ENCODE peak calls at places on chromosome 1, in six cellular contexts. One of them, this sample, is unnamed.

GRCh38 chr1:23394176-23394575 is 24.5 kb upstream of the ZNF436 start:
- DNase-seq in Calu3: no peak
- DNase-seq in astrocyte of the spinal cord: peak
- DNase-seq in GM23338: no peak
- DNase-seq in CMK: no peak
- DNase-seq in fibroblast of villous mesenchyme: peak
- DNase-seq in this sample: peak

GRCh38 chr1:92784051-92784638 is 763 bp downstream of the EVI5 start:
- DNase-seq in Calu3: peak
- DNase-seq in astrocyte of the spinal cord: peak
- DNase-seq in GM23338: peak
- DNase-seq in CMK: no peak
- DNase-seq in fibroblast of villous mesenchyme: peak
- DNase-seq in this sample: peak

GRCh38 chr1:2199042-2199810 is 4.7 kb upstream of the FAAP20 start:
- DNase-seq in Calu3: peak
- DNase-seq in astrocyte of the spinal cord: peak
- DNase-seq in GM23338: peak
- DNase-seq in CMK: peak
- DNase-seq in fibroblast of villous mesenchyme: peak
- DNase-seq in this sample: peak

GRCh38 chr1:2925923-2926322 is 95.3 kb upstream of the ACTRT2 start:
- DNase-seq in Calu3: no peak
- DNase-seq in astrocyte of the spinal cord: no peak
- DNase-seq in GM23338: no peak
- DNase-seq in CMK: no peak
- DNase-seq in fibroblast of villous mesenchyme: no peak
- DNase-seq in this sample: no peak

GRCh38 chr1:161033751-161034150 is 5.0 kb downstream of the TSTD1 start:
- DNase-seq in Calu3: no peak
- DNase-seq in astrocyte of the spinal cord: no peak
- DNase-seq in GM23338: no peak
- DNase-seq in CMK: no peak
- DNase-seq in fibroblast of villous mesenchyme: no peak
- DNase-seq in this sample: no peak

GRCh38 chr1:20209471-20209870 is 23.2 kb upstream of the PLA2G2C start:
- DNase-seq in Calu3: no peak
- DNase-seq in astrocyte of the spinal cord: no peak
- DNase-seq in GM23338: no peak
- DNase-seq in CMK: no peak
- DNase-seq in fibroblast of villous mesenchyme: no peak
- DNase-seq in this sample: no peak

GRCh38 chr1:109598655-109599054 is 20.8 kb downstream of the GNAT2 start:
- DNase-seq in Calu3: no peak
- DNase-seq in astrocyte of the spinal cord: no peak
- DNase-seq in GM23338: peak
- DNase-seq in CMK: no peak
- DNase-seq in fibroblast of villous mesenchyme: no peak
- DNase-seq in this sample: no peak

GRCh38 chr1:205317311-205317917 is 4.1 kb downstream of the NUAK2 start:
- DNase-seq in Calu3: peak
- DNase-seq in astrocyte of the spinal cord: peak
- DNase-seq in GM23338: no peak
- DNase-seq in CMK: no peak
- DNase-seq in fibroblast of villous mesenchyme: no peak
- DNase-seq in this sample: peak

GRCh38 chr1:170494369-170494768 is 37.6 kb upstream of the GORAB start:
- DNase-seq in Calu3: peak
- DNase-seq in astrocyte of the spinal cord: peak
- DNase-seq in GM23338: peak
- DNase-seq in CMK: no peak
- DNase-seq in fibroblast of villous mesenchyme: peak
- DNase-seq in this sample: peak

GRCh38 chr1:4016351-4017130 is 116.5 kb upstream of the C1orf174 start:
- DNase-seq in Calu3: no peak
- DNase-seq in astrocyte of the spinal cord: no peak
- DNase-seq in GM23338: no peak
- DNase-seq in CMK: no peak
- DNase-seq in fibroblast of villous mesenchyme: no peak
- DNase-seq in this sample: no peak

GRCh38 chr1:201192478-201192804 is 1.8 kb downstream of the IGFN1 start:
- DNase-seq in Calu3: no peak
- DNase-seq in astrocyte of the spinal cord: no peak
- DNase-seq in GM23338: no peak
- DNase-seq in CMK: no peak
- DNase-seq in fibroblast of villous mesenchyme: no peak
- DNase-seq in this sample: no peak

GRCh38 chr1:106435269-106435668 is 621.2 kb upstream of the PRMT6 start:
- DNase-seq in Calu3: no peak
- DNase-seq in astrocyte of the spinal cord: no peak
- DNase-seq in GM23338: peak
- DNase-seq in CMK: peak
- DNase-seq in fibroblast of villous mesenchyme: no peak
- DNase-seq in this sample: peak

GRCh38 chr1:61330018-61330417 is 247.7 kb downstream of the NFIA start:
- DNase-seq in Calu3: no peak
- DNase-seq in astrocyte of the spinal cord: no peak
- DNase-seq in GM23338: no peak
- DNase-seq in CMK: no peak
- DNase-seq in fibroblast of villous mesenchyme: no peak
- DNase-seq in this sample: no peak

GRCh38 chr1:26530898-26531598 is 1.5 kb downstream of the RPS6KA1 start:
- DNase-seq in Calu3: peak
- DNase-seq in astrocyte of the spinal cord: peak
- DNase-seq in GM23338: peak
- DNase-seq in CMK: peak
- DNase-seq in fibroblast of villous mesenchyme: peak
- DNase-seq in this sample: peak

GRCh38 chr1:162527324-162527723 is 29.7 kb downstream of the UHMK1 start:
- DNase-seq in Calu3: no peak
- DNase-seq in astrocyte of the spinal cord: no peak
- DNase-seq in GM23338: no peak
- DNase-seq in CMK: no peak
- DNase-seq in fibroblast of villous mesenchyme: no peak
- DNase-seq in this sample: no peak

GRCh38 chr1:234433563-234434285 is 45.3 kb downstream of the TARBP1 start:
- DNase-seq in Calu3: no peak
- DNase-seq in astrocyte of the spinal cord: peak
- DNase-seq in GM23338: no peak
- DNase-seq in CMK: no peak
- DNase-seq in fibroblast of villous mesenchyme: peak
- DNase-seq in this sample: peak

GRCh38 chr1:234069760-234070159 is 165.3 kb downstream of the SLC35F3 start:
- DNase-seq in Calu3: peak
- DNase-seq in astrocyte of the spinal cord: no peak
- DNase-seq in GM23338: peak
- DNase-seq in CMK: no peak
- DNase-seq in fibroblast of villous mesenchyme: peak
- DNase-seq in this sample: peak

GRCh38 chr1:231359113-231359512 is 21.0 kb downstream of the SPRTN start:
- DNase-seq in Calu3: no peak
- DNase-seq in astrocyte of the spinal cord: peak
- DNase-seq in GM23338: no peak
- DNase-seq in CMK: no peak
- DNase-seq in fibroblast of villous mesenchyme: peak
- DNase-seq in this sample: peak

GRCh38 chr1:221102206-221102605 is 223.0 kb downstream of the HLX start:
- DNase-seq in Calu3: no peak
- DNase-seq in astrocyte of the spinal cord: no peak
- DNase-seq in GM23338: no peak
- DNase-seq in CMK: no peak
- DNase-seq in fibroblast of villous mesenchyme: no peak
- DNase-seq in this sample: no peak

GRCh38 chr1:241611063-241611462 is 29.1 kb downstream of the CHML start:
- DNase-seq in Calu3: peak
- DNase-seq in astrocyte of the spinal cord: peak
- DNase-seq in GM23338: peak
- DNase-seq in CMK: peak
- DNase-seq in fibroblast of villous mesenchyme: peak
- DNase-seq in this sample: peak

GRCh38 chr1:155134858-155135415 is 715 bp upstream of the SLC50A1 start:
- DNase-seq in Calu3: peak
- DNase-seq in astrocyte of the spinal cord: peak
- DNase-seq in GM23338: peak
- DNase-seq in CMK: peak
- DNase-seq in fibroblast of villous mesenchyme: peak
- DNase-seq in this sample: peak

GRCh38 chr1:179955731-179956130 is 1.1 kb downstream of the CEP350 start:
- DNase-seq in Calu3: no peak
- DNase-seq in astrocyte of the spinal cord: no peak
- DNase-seq in GM23338: no peak
- DNase-seq in CMK: no peak
- DNase-seq in fibroblast of villous mesenchyme: no peak
- DNase-seq in this sample: no peak

GRCh38 chr1:6502000-6502891 is 10.8 kb upstream of the PLEKHG5 start:
- DNase-seq in Calu3: no peak
- DNase-seq in astrocyte of the spinal cord: no peak
- DNase-seq in GM23338: no peak
- DNase-seq in CMK: no peak
- DNase-seq in fibroblast of villous mesenchyme: no peak
- DNase-seq in this sample: no peak

GRCh38 chr1:113401067-113401466 is 10.8 kb downstream of the MAGI3 start:
- DNase-seq in Calu3: no peak
- DNase-seq in astrocyte of the spinal cord: no peak
- DNase-seq in GM23338: no peak
- DNase-seq in CMK: no peak
- DNase-seq in fibroblast of villous mesenchyme: no peak
- DNase-seq in this sample: no peak

GRCh38 chr1:158329807-158330206 is 1.5 kb downstream of the CD1B start:
- DNase-seq in Calu3: peak
- DNase-seq in astrocyte of the spinal cord: no peak
- DNase-seq in GM23338: peak
- DNase-seq in CMK: no peak
- DNase-seq in fibroblast of villous mesenchyme: no peak
- DNase-seq in this sample: no peak

GRCh38 chr1:4586611-4587010 is 67.8 kb upstream of the AJAP1 start:
- DNase-seq in Calu3: no peak
- DNase-seq in astrocyte of the spinal cord: no peak
- DNase-seq in GM23338: no peak
- DNase-seq in CMK: no peak
- DNase-seq in fibroblast of villous mesenchyme: no peak
- DNase-seq in this sample: no peak

GRCh38 chr1:8870118-8870517 is 8.4 kb downstream of the ENO1 start:
- DNase-seq in Calu3: no peak
- DNase-seq in astrocyte of the spinal cord: no peak
- DNase-seq in GM23338: no peak
- DNase-seq in CMK: no peak
- DNase-seq in fibroblast of villous mesenchyme: no peak
- DNase-seq in this sample: no peak

GRCh38 chr1:183757061-183757460 is 47.9 kb upstream of the RGL1 start:
- DNase-seq in Calu3: no peak
- DNase-seq in astrocyte of the spinal cord: peak
- DNase-seq in GM23338: no peak
- DNase-seq in CMK: no peak
- DNase-seq in fibroblast of villous mesenchyme: peak
- DNase-seq in this sample: peak

GRCh38 chr1:18954270-18955071 is 2.0 kb downstream of the IFFO2 start:
- DNase-seq in Calu3: no peak
- DNase-seq in astrocyte of the spinal cord: no peak
- DNase-seq in GM23338: no peak
- DNase-seq in CMK: no peak
- DNase-seq in fibroblast of villous mesenchyme: peak
- DNase-seq in this sample: no peak

GRCh38 chr1:4603317-4604110 is 50.9 kb upstream of the AJAP1 start:
- DNase-seq in Calu3: no peak
- DNase-seq in astrocyte of the spinal cord: no peak
- DNase-seq in GM23338: no peak
- DNase-seq in CMK: peak
- DNase-seq in fibroblast of villous mesenchyme: no peak
- DNase-seq in this sample: peak

GRCh38 chr1:19156676-19157075 is 53.4 kb downstream of the UBR4 start:
- DNase-seq in Calu3: peak
- DNase-seq in astrocyte of the spinal cord: peak
- DNase-seq in GM23338: no peak
- DNase-seq in CMK: no peak
- DNase-seq in fibroblast of villous mesenchyme: no peak
- DNase-seq in this sample: peak

GRCh38 chr1:38029725-38030511 is 16.7 kb downstream of the POU3F1 start:
- DNase-seq in Calu3: no peak
- DNase-seq in astrocyte of the spinal cord: peak
- DNase-seq in GM23338: peak
- DNase-seq in CMK: no peak
- DNase-seq in fibroblast of villous mesenchyme: peak
- DNase-seq in this sample: peak

GRCh38 chr1:217244946-217245345 is 385.9 kb downstream of the GPATCH2 start:
- DNase-seq in Calu3: no peak
- DNase-seq in astrocyte of the spinal cord: no peak
- DNase-seq in GM23338: no peak
- DNase-seq in CMK: no peak
- DNase-seq in fibroblast of villous mesenchyme: no peak
- DNase-seq in this sample: no peak

GRCh38 chr1:3348196-3348865 is 106.1 kb upstream of the ARHGEF16 start:
- DNase-seq in Calu3: no peak
- DNase-seq in astrocyte of the spinal cord: no peak
- DNase-seq in GM23338: no peak
- DNase-seq in CMK: no peak
- DNase-seq in fibroblast of villous mesenchyme: no peak
- DNase-seq in this sample: no peak

GRCh38 chr1:17128361-17128760 is 9.1 kb upstream of the PADI2 start:
- DNase-seq in Calu3: peak
- DNase-seq in astrocyte of the spinal cord: peak
- DNase-seq in GM23338: peak
- DNase-seq in CMK: no peak
- DNase-seq in fibroblast of villous mesenchyme: peak
- DNase-seq in this sample: peak

GRCh38 chr1:215704089-215704860 is 137.2 kb downstream of the KCTD3 start:
- DNase-seq in Calu3: peak
- DNase-seq in astrocyte of the spinal cord: no peak
- DNase-seq in GM23338: no peak
- DNase-seq in CMK: no peak
- DNase-seq in fibroblast of villous mesenchyme: no peak
- DNase-seq in this sample: peak

GRCh38 chr1:164320780-164321683 is 238.0 kb upstream of the PBX1 start:
- DNase-seq in Calu3: no peak
- DNase-seq in astrocyte of the spinal cord: peak
- DNase-seq in GM23338: peak
- DNase-seq in CMK: no peak
- DNase-seq in fibroblast of villous mesenchyme: peak
- DNase-seq in this sample: no peak

This sample was measured in HT1080.